ENCODE peak calls at places on chromosomes 2 and 18, in nine cellular contexts. R is HCT116, B is transverse colon, Q is K562, C is suprapubic skin, M is HepG2, W is spleen, X is breast epithelium, N is prostate gland. G is an unnamed sample. For H3K36me3, the result is how much of the 10 kb centered on the place peaks cover.

GRCh38 chr2:604385-604784 is 72.8 kb downstream of the TMEM18 start:
- DNase-seq in M (no peak), W (no peak), X (no peak), B (no peak), N (no peak), R (no peak), Q (no peak), C (peak), G (no peak)

GRCh38 chr2:200305797-200306718 is at the start of gene SPATS2L:
- DNase-seq in B (peak), M (peak), C (peak), X (peak), N (peak), R (peak), W (peak), Q (peak), G (peak)

GRCh38 chr2:172985139-172985874 is 90.3 kb upstream of the MAP3K20 start:
- DNase-seq in C (no peak), B (no peak), X (peak), M (no peak), R (peak), W (no peak), N (no peak), Q (no peak), G (peak)

GRCh38 chr18:21678897-21679296 is 25.7 kb downstream of the ABHD3 start:
- DNase-seq in N (no peak), W (no peak), C (no peak), Q (no peak), M (no peak), B (no peak), R (no peak), X (no peak), G (no peak)

GRCh38 chr2:240511351-240512108 is 46.3 kb downstream of the ANKMY1 start:
- DNase-seq in C (peak), N (no peak), R (no peak), Q (no peak), W (no peak), M (no peak), B (no peak), X (peak), G (no peak)

GRCh38 chr2:240469239-240469636 is 33.8 kb downstream of the GPC1 start:
- DNase-seq in C (peak), R (no peak), N (peak), W (peak), X (no peak), Q (no peak), M (no peak), B (no peak), G (no peak)

GRCh38 chr2:42095923-42096408 is 48.1 kb downstream of the PKDCC start:
- DNase-seq in N (peak), R (peak), C (no peak), X (peak), B (peak), Q (peak), W (peak), M (peak), G (peak)

GRCh38 chr2:125004091-125004800 is 979.2 kb downstream of the CNTNAP5 start:
- DNase-seq in X (no peak), N (no peak), M (no peak), B (no peak), Q (no peak), R (no peak), C (no peak), W (no peak), G (no peak)

GRCh38 chr2:65452150-65452895 is 19.9 kb upstream of the SPRED2 start:
- DNase-seq in X (no peak), W (no peak), M (no peak), C (no peak), Q (no peak), B (no peak), R (no peak), N (no peak), G (no peak)

GRCh38 chr2:181678033-181678586 is 2.2 kb downstream of the NEUROD1 start:
- DNase-seq in M (peak), C (peak), B (peak), R (no peak), X (peak), W (peak), Q (peak), N (peak), G (peak)

GRCh38 chr2:119723784-119724467 is 35.8 kb upstream of the PTPN4 start:
- DNase-seq in R (no peak), Q (no peak), X (no peak), N (no peak), B (no peak), W (no peak), C (no peak), M (peak), G (no peak)

GRCh38 chr18:59220784-59221765 is 1.1 kb downstream of the GRP start:
- DNase-seq in Q (no peak), M (no peak), N (no peak), X (no peak), B (no peak), R (no peak), W (no peak), C (no peak), G (no peak)

GRCh38 chr18:22827216-22827615 is 105.9 kb upstream of the RBBP8 start:
- DNase-seq in M (no peak), X (no peak), Q (no peak), C (no peak), N (no peak), W (no peak), R (no peak), B (no peak), G (no peak)

GRCh38 chr18:23301971-23302370 is 151.1 kb upstream of the RIOK3 start:
- DNase-seq in N (no peak), W (no peak), Q (no peak), X (no peak), R (no peak), M (no peak), B (no peak), C (no peak), G (no peak)

GRCh38 chr18:1499265-1499664 is 594.6 kb downstream of the ADCYAP1 start:
- DNase-seq in X (no peak), Q (no peak), N (no peak), R (no peak), B (no peak), M (no peak), C (no peak), W (no peak), G (no peak)

GRCh38 chr2:71930073-71930681 is 217.5 kb downstream of the CYP26B1 start:
- DNase-seq in W (peak), X (peak), N (peak), R (no peak), B (peak), C (no peak), M (no peak), Q (no peak), G (no peak)

GRCh38 chr2:28276076-28276618 is 116.5 kb upstream of the FOSL2 start:
- DNase-seq in R (peak), B (no peak), C (no peak), X (no peak), N (no peak), W (no peak), Q (peak), M (no peak), G (no peak)

GRCh38 chr2:241859436-241860183 is 916 bp upstream of the PDCD1 start:
- DNase-seq in N (no peak), M (no peak), B (peak), Q (peak), X (no peak), R (no peak), W (peak), C (peak), G (no peak)

GRCh38 chr2:118508282-118508681 is 339.2 kb downstream of the EN1 start:
- DNase-seq in X (no peak), Q (no peak), W (no peak), R (no peak), N (no peak), M (no peak), B (no peak), C (no peak), G (no peak)

GRCh38 chr2:54206596-54206995 is 49.4 kb downstream of the TSPYL6 start:
- DNase-seq in C (no peak), R (peak), M (peak), N (no peak), Q (peak), X (no peak), W (no peak), B (no peak), G (no peak)

GRCh38 chr2:97774425-97774824 is 61.0 kb downstream of the ZAP70 start:
- DNase-seq in C (no peak), W (no peak), N (no peak), B (no peak), R (no peak), Q (peak), X (no peak), M (peak), G (no peak)

GRCh38 chr2:7539760-7540159 is 622.5 kb downstream of the RNF144A start:
- DNase-seq in W (no peak), X (no peak), B (no peak), M (no peak), R (no peak), Q (no peak), N (no peak), C (no peak), G (no peak)

GRCh38 chr18:38297910-38298309 is 732.3 kb upstream of the CELF4 start:
- DNase-seq in Q (no peak), R (no peak), X (no peak), N (no peak), C (no peak), B (no peak), W (no peak), M (no peak), G (no peak)

GRCh38 chr2:228767196-228767595 is 503.9 kb downstream of the PID1 start:
- DNase-seq in R (no peak), X (no peak), B (no peak), M (no peak), Q (no peak), N (no peak), W (no peak), C (no peak), G (no peak)

DNA sequence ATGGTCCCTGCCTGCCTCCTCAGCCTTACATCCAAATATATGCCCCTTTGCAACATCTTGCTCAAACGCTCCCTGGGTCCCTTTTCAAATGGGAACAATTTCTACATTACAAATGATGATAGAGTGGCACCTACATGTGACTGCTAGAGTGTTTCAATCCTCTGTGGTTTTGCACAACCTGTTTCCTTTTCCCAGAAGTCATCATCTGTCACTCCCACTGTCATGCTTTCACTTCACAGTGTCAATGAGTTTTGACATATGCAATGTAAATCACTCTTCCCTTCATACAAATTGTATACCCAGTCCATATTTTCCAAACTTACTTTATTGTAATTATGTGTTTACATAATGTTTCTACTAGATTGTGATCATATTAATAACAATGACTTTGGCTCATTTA is 887.3 kb downstream of the TDRD15 start:
- DNase-seq in Q (no peak), N (no peak), C (no peak), X (no peak), R (no peak), M (no peak), B (no peak), W (no peak), G (no peak)
- TF ChIP-seq POLR2AphosphoS5 in Q (no peak), N (no peak), C (no peak), X (no peak), R (no peak), M (no peak), B (no peak), W (no peak), G (no peak)

DNA sequence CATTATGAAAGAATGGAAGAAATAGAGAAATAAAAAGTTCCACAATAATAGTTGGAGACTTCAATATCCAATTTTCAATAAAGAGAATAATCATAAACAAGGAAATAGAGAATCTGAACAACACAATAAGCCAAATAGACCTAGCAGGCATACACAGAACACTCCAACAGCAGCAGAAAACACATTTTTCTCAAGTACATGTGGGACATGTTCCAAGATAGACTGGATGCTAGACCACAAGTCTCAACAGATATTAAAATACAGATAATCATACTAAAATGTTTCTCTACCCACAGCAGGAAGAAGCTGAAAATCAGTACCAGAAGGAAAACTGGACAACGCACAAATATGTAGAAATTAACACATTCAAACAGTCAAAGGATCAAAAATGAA is 113.9 kb downstream of the USP34 start:
- DNase-seq in Q (no peak), M (no peak), R (no peak), W (no peak), X (no peak), N (no peak), B (no peak), C (no peak), G (no peak)
- H3K36me3 ChIP-seq in Q (under half), M (under half), R (under half), W (under half), X (under half), N (under half), B (under half), C (under half), G (under half)

GRCh38 chr2:11748018-11748860 is 1.8 kb downstream of the LPIN1 start:
- DNase-seq in R (no peak), Q (peak), X (no peak), C (no peak), W (no peak), B (no peak), N (no peak), M (no peak), G (no peak)

GRCh38 chr2:11746807-11747459 is 501 bp downstream of the LPIN1 start:
- DNase-seq in N (peak), M (peak), X (no peak), C (no peak), R (no peak), W (no peak), Q (peak), B (no peak), G (peak)

GRCh38 chr2:11745613-11746375 is 638 bp upstream of the LPIN1 start:
- DNase-seq in B (no peak), R (no peak), X (no peak), N (no peak), Q (no peak), W (peak), C (no peak), M (no peak), G (no peak)

GRCh38 chr2:11744631-11745394 is 1.6 kb upstream of the LPIN1 start:
- DNase-seq in M (peak), B (no peak), W (peak), N (no peak), R (peak), X (no peak), Q (peak), C (no peak), G (no peak)

GRCh38 chr2:11746376-11746806 is at the start of gene LPIN1:
- DNase-seq in W (peak), N (peak), M (peak), B (peak), Q (peak), X (peak), C (peak), R (peak), G (peak)
- TF ChIP-seq POLR2AphosphoS5 in W (peak), N (peak), M (peak), B (peak), Q (peak), X (no peak), C (no peak), R (peak), G (peak)

GRCh38 chr2:128177315-128177714 is 86.3 kb downstream of the UGGT1 start:
- DNase-seq in C (no peak), M (no peak), Q (no peak), B (no peak), N (no peak), X (no peak), R (no peak), W (no peak), G (no peak)
- H3K36me3 ChIP-seq in C (half or more), M (half or more), Q (half or more), B (under half), N (under half), X (under half), R (half or more), W (half or more), G (half or more)

DNA sequence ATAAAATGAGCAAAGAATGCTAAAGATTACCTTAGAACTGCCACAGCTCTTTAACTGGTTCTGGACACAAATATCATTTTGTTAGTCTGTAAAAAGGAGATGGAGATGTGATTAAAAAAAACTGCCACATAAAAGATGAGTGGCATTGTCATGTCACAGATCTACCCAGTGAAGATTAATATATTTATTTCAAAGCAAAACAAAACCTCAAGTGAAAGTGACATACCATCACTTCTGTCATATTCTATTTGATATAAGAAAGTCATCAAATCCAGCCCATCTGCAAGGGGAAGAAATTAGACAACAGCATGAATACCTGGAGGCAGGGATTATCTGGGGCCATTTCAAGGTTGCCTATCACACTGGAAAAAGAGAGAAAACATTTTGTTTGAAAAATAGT is 417.6 kb upstream of the LRRTM4 start:
- DNase-seq in M (no peak), C (no peak), N (no peak), Q (no peak), R (no peak), W (no peak), B (no peak), X (no peak), G (no peak)
- TF ChIP-seq POLR2AphosphoS5 in M (no peak), C (no peak), N (no peak), Q (no peak), R (no peak), W (no peak), B (no peak), X (no peak), G (no peak)

GRCh38 chr2:85554980-85555612 is 6.2 kb downstream of the GGCX start:
- DNase-seq in Q (no peak), R (no peak), M (no peak), C (no peak), W (no peak), X (no peak), B (no peak), N (no peak), G (no peak)

GRCh38 chr2:85560812-85561279 is 447 bp downstream of the GGCX start:
- DNase-seq in N (no peak), C (no peak), X (no peak), Q (no peak), M (no peak), W (no peak), B (no peak), R (no peak), G (no peak)

GRCh38 chr2:85557130-85557529 is 4.2 kb downstream of the GGCX start:
- DNase-seq in Q (no peak), B (no peak), R (no peak), N (no peak), X (no peak), C (no peak), W (no peak), M (no peak), G (no peak)

GRCh38 chr2:85561280-85562212 is at the start of gene GGCX:
- DNase-seq in N (peak), C (peak), W (peak), Q (peak), B (peak), M (peak), R (peak), X (peak), G (peak)

DNA sequence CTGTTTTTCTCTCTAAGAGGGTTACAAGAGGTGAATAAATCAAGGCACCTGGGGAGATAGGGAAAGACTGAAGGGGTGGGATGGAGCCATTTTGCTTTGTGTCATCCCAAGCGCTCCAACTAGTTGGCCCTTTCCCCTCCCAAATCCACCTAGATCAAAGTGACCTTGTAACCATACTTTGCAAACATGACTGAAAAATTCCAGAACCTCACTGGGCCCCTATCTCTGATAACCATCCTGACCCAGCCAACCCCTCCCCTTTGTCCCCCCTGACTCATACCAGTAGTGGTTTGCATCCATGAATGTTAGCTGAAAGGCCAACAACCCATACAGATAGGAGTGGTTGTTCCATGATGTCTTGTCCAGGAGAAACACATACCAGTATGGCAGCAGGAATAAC is 3.1 kb downstream of the GGCX start:
- DNase-seq in B (no peak), W (no peak), X (no peak), N (no peak), R (no peak), C (no peak), M (peak), Q (no peak), G (no peak)
- H3K36me3 ChIP-seq in B (under half), W (under half), X (under half), N (under half), R (under half), C (under half), M (half or more), Q (half or more), G (half or more)

G was measured in stomach.